ENCODE peak calls at places on chromosome 2, in nine cellular contexts. B, N, G, T, K, M, C, X and O are unnamed samples.

GRCh38 chr2:60002158-60002867 is 551.1 kb downstream of the BCL11A start:
- DNase-seq in B (no peak), G (no peak), C (no peak), K (no peak), T (no peak), M (no peak), N (no peak), X (no peak), O (no peak)

GRCh38 chr2:46481541-46482193 is 2.3 kb downstream of the TMEM247 start:
- DNase-seq in M (no peak), K (peak; percentile 7), C (no peak), G (no peak), X (peak; percentile 47), T (no peak), N (no peak), B (peak; percentile 92), O (no peak)

GRCh38 chr2:240913810-240914644 is 7.9 kb downstream of the CROCC2 start:
- DNase-seq in T (no peak), C (no peak), X (peak; percentile 66), N (peak; percentile 90), B (peak; percentile 66), M (peak; percentile 72), K (peak; percentile 81), G (peak; percentile 81), O (peak; percentile 30)

GRCh38 chr2:95060446-95061118 is 35.1 kb downstream of the MAL start:
- DNase-seq in X (no peak), N (peak; percentile 63), T (no peak), G (no peak), M (no peak), B (no peak), K (peak; percentile 31), C (no peak), O (no peak)

GRCh38 chr2:41136966-41137494 is 685.1 kb upstream of the SLC8A1 start:
- DNase-seq in M (no peak), N (no peak), X (no peak), T (no peak), G (no peak), B (no peak), K (no peak), C (no peak), O (no peak)

GRCh38 chr2:9800975-9801723 is 42.1 kb upstream of the TAF1B start:
- DNase-seq in K (no peak), T (no peak), N (peak; percentile 77), B (peak; percentile 71), C (peak; percentile 98), M (peak; percentile 88), X (peak; percentile 23), G (peak; percentile 66), O (peak; percentile 69)

GRCh38 chr2:146161256-146161882 is 1641.5 kb upstream of the ZEB2 start:
- DNase-seq in M (no peak), T (no peak), X (no peak), N (no peak), B (no peak), C (no peak), K (no peak), G (no peak), O (no peak)

GRCh38 chr2:73870084-73870483 is 22.7 kb upstream of the ACTG2 start:
- DNase-seq in C (no peak), X (no peak), T (no peak), M (no peak), B (peak; percentile 96), G (peak; percentile 91), K (peak; percentile 94), N (no peak), O (no peak)

GRCh38 chr2:150695441-150696135 is 208.1 kb upstream of the RND3 start:
- DNase-seq in T (no peak), C (no peak), X (no peak), G (no peak), M (no peak), B (no peak), N (no peak), K (no peak), O (no peak)

GRCh38 chr2:141475801-141476200 is 655.0 kb downstream of the LRP1B start:
- DNase-seq in G (no peak), T (no peak), N (no peak), C (no peak), M (no peak), K (no peak), X (no peak), B (no peak), O (no peak)

GRCh38 chr2:239602290-239603282 is 201.8 kb upstream of the HDAC4 start:
- DNase-seq in T (no peak), G (peak; percentile 53), N (peak; percentile 70), K (peak; percentile 41), C (peak; percentile 2), B (no peak), M (peak; percentile 39), X (no peak), O (no peak)

GRCh38 chr2:211367252-211367651 is 810.9 kb downstream of the CPS1 start:
- DNase-seq in C (no peak), X (no peak), M (no peak), N (no peak), B (no peak), K (no peak), G (no peak), T (no peak), O (no peak)

GRCh38 chr2:120985174-120985996 is 249.7 kb downstream of the GLI2 start:
- DNase-seq in N (peak; percentile 69), G (no peak), M (no peak), C (no peak), X (no peak), B (no peak), T (no peak), K (no peak), O (no peak)

GRCh38 chr2:29390131-29390530 is 274.9 kb downstream of the CLIP4 start:
- DNase-seq in G (no peak), K (no peak), B (no peak), M (no peak), C (no peak), N (no peak), T (no peak), X (no peak), O (no peak)

GRCh38 chr2:39584283-39584972 is 81.3 kb upstream of the TMEM178A start:
- DNase-seq in N (no peak), C (no peak), T (no peak), M (no peak), G (no peak), B (peak; percentile 84), X (no peak), K (no peak), O (no peak)

GRCh38 chr2:159153463-159153862 is 133.0 kb downstream of the WDSUB1 start:
- DNase-seq in C (peak; percentile 50), T (peak; percentile 87), M (no peak), X (no peak), B (no peak), N (no peak), G (no peak), K (no peak), O (no peak)

GRCh38 chr2:159155315-159155714 is 131.2 kb downstream of the WDSUB1 start:
- DNase-seq in B (no peak), M (peak; percentile 81), C (peak; percentile 64), G (no peak), N (no peak), K (no peak), T (no peak), X (no peak), O (no peak)

GRCh38 chr2:159156834-159157233 is 129.7 kb downstream of the WDSUB1 start:
- DNase-seq in T (no peak), B (no peak), K (no peak), N (no peak), X (no peak), G (no peak), C (peak; percentile 80), M (peak; percentile 59), O (no peak)

GRCh38 chr2:159157361-159158045 is 129.0 kb downstream of the WDSUB1 start:
- DNase-seq in C (peak; percentile 72), N (no peak), K (no peak), B (no peak), M (no peak), T (no peak), X (no peak), G (no peak), O (no peak)

DNA sequence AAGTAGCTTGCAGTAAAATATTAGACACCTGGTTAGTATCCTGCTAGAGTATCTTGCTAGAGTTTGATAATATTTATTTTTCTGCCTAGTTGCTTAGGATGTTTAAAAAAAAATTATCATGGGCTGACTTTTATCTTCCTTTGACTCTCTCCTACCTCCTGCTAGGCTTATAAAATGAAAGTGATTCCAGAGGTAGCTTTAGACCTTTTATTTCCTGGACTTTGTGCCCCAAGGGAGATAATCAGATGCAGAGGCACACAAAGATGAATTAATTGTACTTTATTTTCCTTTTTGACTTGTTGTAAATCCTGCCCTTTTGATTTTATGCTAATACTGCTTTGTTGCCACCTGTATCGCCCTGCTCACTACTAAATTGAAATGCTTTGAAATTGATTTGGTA is 130.7 kb downstream of the WDSUB1 start:
- DNase-seq in T (no peak), B (no peak), X (no peak), N (no peak), M (no peak), G (no peak), C (no peak), K (no peak), O (no peak)
- H3K27ac ChIP-seq in T (no peak overlapping the region), B (no peak overlapping the region), X (no peak overlapping the region), N (no peak overlapping the region), M (peak overlapping the region; percentile 47), G (no peak overlapping the region), C (peak overlapping the region; percentile 88), K (no peak overlapping the region), O (no peak overlapping the region)

GRCh38 chr2:3399403-3399802 is 19.9 kb downstream of the TRAPPC12 start:
- DNase-seq in N (no peak), T (no peak), X (no peak), C (no peak), M (no peak), B (no peak), G (no peak), K (no peak), O (no peak)
- H3K4me3 ChIP-seq in N (no peak overlapping the region), T (no peak overlapping the region), X (no peak overlapping the region), C (no peak overlapping the region), M (no peak overlapping the region), B (no peak overlapping the region), G (no peak overlapping the region), K (no peak overlapping the region), O (no peak overlapping the region)

GRCh38 chr2:3578987-3579386 is 3.9 kb downstream of the RPS7 start:
- DNase-seq in N (no peak), C (no peak), M (no peak), B (peak; percentile 9), T (no peak), G (no peak), K (no peak), X (no peak), O (no peak)
- H3K27ac ChIP-seq in N (peak overlapping the region; percentile 41), C (peak overlapping the region; percentile 39), M (no peak overlapping the region), B (no peak overlapping the region), T (no peak overlapping the region), G (no peak overlapping the region), K (no peak overlapping the region), X (no peak overlapping the region), O (no peak overlapping the region)

DNA sequence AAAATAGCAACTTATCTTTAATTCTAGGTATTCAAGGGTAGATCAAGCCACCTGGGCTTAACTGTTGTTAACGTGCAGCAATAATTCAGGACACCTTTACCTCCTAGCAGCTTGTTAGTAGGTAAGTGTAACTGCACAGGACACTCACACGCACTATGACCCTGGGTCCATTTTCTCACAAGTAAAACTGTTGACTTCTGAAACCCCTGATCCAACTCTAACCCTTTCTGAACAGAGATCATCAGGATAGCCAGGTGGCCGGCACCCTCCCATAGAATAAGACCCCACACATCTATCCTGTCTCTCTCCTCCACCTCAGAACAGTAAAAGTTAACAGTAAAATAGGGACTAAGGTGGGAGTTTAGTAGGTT is 610 bp downstream of the SPC25 start:
- DNase-seq in K (no peak), C (no peak), G (no peak), T (no peak), M (no peak), B (no peak), X (no peak), N (no peak), O (no peak)
- H3K4me3 ChIP-seq in K (peak overlapping the region; percentile 63), C (peak overlapping the region; percentile 49), G (peak overlapping the region; percentile 59), T (peak overlapping the region; percentile 84), M (peak overlapping the region; percentile 68), B (peak overlapping the region; percentile 79), X (peak overlapping the region; percentile 71), N (peak overlapping the region; percentile 61), O (peak overlapping the region; percentile 65)